ENCODE peak calls at places on chromosomes 6 and 20, in nine cellular contexts. P is hypothalamus; X is neural crest cell; K is left ventricle myocardium superior; Y is NCI-H446; F is mucosa of descending colon; C is stimulated activated CD8-positive, alpha-beta memory T cell treated with anti-CD3 and anti-CD28 coated beads, Interleukin-15, amount 100 ng/mL, for 4 hours; E is LoVo; G is fibroblast of gingiva. T is an unnamed sample.

GRCh38 chr6:21836772-21837460 is 243.4 kb downstream of the SOX4 start:
- DNase-seq in P (no peak), X (no peak), K (no peak), Y (no peak), F (no peak), C (no peak), E (no peak), G (no peak), T (no peak)

GRCh38 chr6:29516108-29516507 is 28.4 kb upstream of the MAS1L start:
- DNase-seq in P (no peak), X (no peak), K (no peak), Y (no peak), F (no peak), C (no peak), E (peak; percentile 29), G (peak; percentile 31), T (peak; percentile 4)

GRCh38 chr6:37783025-37783825 is 36.3 kb upstream of the ZFAND3 start:
- DNase-seq in P (no peak), X (peak; percentile 36), K (peak; percentile 37), Y (peak; percentile 76), F (no peak), C (no peak), E (no peak), G (peak; percentile 26), T (no peak)

GRCh38 chr6:5082487-5083306 is 2.4 kb upstream of the PPP1R3G start:
- DNase-seq in P (no peak), X (no peak), K (no peak), Y (no peak), F (no peak), C (no peak), E (peak; percentile 61), G (peak; percentile 84), T (peak; percentile 94)

GRCh38 chr20:38113401-38114325 is 51.4 kb downstream of the TGM2 start:
- DNase-seq in P (no peak), X (no peak), K (no peak), Y (no peak), F (no peak), C (no peak), E (no peak), G (no peak), T (no peak)

GRCh38 chr6:4554645-4555044 is 221.6 kb upstream of the CDYL start:
- DNase-seq in P (no peak), X (no peak), K (no peak), Y (no peak), F (no peak), C (no peak), E (no peak), G (no peak), T (no peak)

GRCh38 chr6:168272379-168273011 is 47.1 kb downstream of the DACT2 start:
- DNase-seq in P (no peak), X (no peak), K (no peak), Y (no peak), F (no peak), C (no peak), E (no peak), G (no peak), T (no peak)

GRCh38 chr6:27867051-27867940 is 44.9 kb downstream of the OR2B2 start:
- DNase-seq in P (no peak), X (peak; percentile 74), K (peak; percentile 80), Y (no peak), F (peak; percentile 90), C (peak; percentile 33), E (peak; percentile 73), G (peak; percentile 68), T (peak; percentile 72)

GRCh38 chr6:47235964-47236760 is 73.5 kb downstream of the TNFRSF21 start:
- DNase-seq in P (no peak), X (no peak), K (peak; percentile 40), Y (no peak), F (peak; percentile 47), C (no peak), E (peak; percentile 38), G (no peak), T (no peak)

GRCh38 chr6:120966321-120966720 is 368.0 kb downstream of the TBC1D32 start:
- DNase-seq in P (no peak), X (no peak), K (no peak), Y (no peak), F (no peak), C (no peak), E (no peak), G (no peak), T (no peak)

GRCh38 chr6:10014561-10014960 is 400.3 kb downstream of the TFAP2A start:
- DNase-seq in P (no peak), X (no peak), K (no peak), Y (no peak), F (no peak), C (no peak), E (no peak), G (no peak), T (no peak)

GRCh38 chr6:158662607-158663464 is 13.0 kb downstream of the SYTL3 start:
- DNase-seq in P (no peak), X (no peak), K (peak; percentile 45), Y (no peak), F (no peak), C (no peak), E (no peak), G (peak; percentile 39), T (no peak)

GRCh38 chr6:5763871-5764270 is 242.9 kb downstream of the NRN1 start:
- DNase-seq in P (no peak), X (no peak), K (no peak), Y (peak; percentile 64), F (no peak), C (no peak), E (no peak), G (peak; percentile 18), T (no peak)

GRCh38 chr6:111469543-111469942 is 13.5 kb downstream of the REV3L start:
- DNase-seq in P (no peak), X (no peak), K (no peak), Y (no peak), F (no peak), C (no peak), E (no peak), G (no peak), T (no peak)

GRCh38 chr6:147201885-147202515 is 2.2 kb upstream of the STXBP5 start:
- DNase-seq in P (no peak), X (no peak), K (peak; percentile 27), Y (no peak), F (peak; percentile 52), C (no peak), E (peak; percentile 2), G (peak; percentile 56), T (peak; percentile 17)

GRCh38 chr6:19327684-19328083 is 509.5 kb upstream of the ID4 start:
- DNase-seq in P (no peak), X (no peak), K (no peak), Y (peak; percentile 45), F (no peak), C (no peak), E (no peak), G (no peak), T (no peak)

GRCh38 chr6:30820196-30820595 is 64.1 kb upstream of the DDR1 start:
- DNase-seq in P (no peak), X (no peak), K (peak; percentile 49), Y (no peak), F (peak; percentile 75), C (no peak), E (peak; percentile 92), G (peak; percentile 59), T (peak; percentile 80)

T was measured in PC-9.